ENCODE peak calls at places on chromosomes 2 and 18, in ten cellular contexts. M is NCI-H748 treated with DMSO at 0.1 percent for 48 hours; G is gastrocnemius medialis; Z is NCI-H2029 treated with DMSO at 0.1 percent for 48 hours; S is retina; H is T-helper 2 cell; W is SW 1271; V is Peyer's patch; I is amygdala; Q is effector memory CD8-positive, alpha-beta T cell. T is an unnamed sample.

GRCh38 chr2:3634631-3635091 is 23.3 kb upstream of the ALLC start:
- DNase-seq in M (no peak), G (no peak), Z (no peak), S (no peak), H (no peak), W (no peak), V (no peak), I (no peak), Q (no peak), T (no peak)

GRCh38 chr2:71154798-71155197 is 24.4 kb downstream of the MPHOSPH10 start:
- DNase-seq in M (no peak), G (no peak), Z (no peak), S (no peak), H (peak; percentile 55), W (no peak), V (no peak), I (no peak), Q (no peak), T (no peak)

GRCh38 chr18:13217971-13218375 is 587 bp upstream of the LDLRAD4 start:
- DNase-seq in M (no peak), G (no peak), Z (no peak), S (peak; percentile 79), H (no peak), W (no peak), V (no peak), I (no peak), Q (no peak), T (no peak)

GRCh38 chr2:108974674-108975073 is 14.3 kb downstream of the EDAR start:
- DNase-seq in M (no peak), G (no peak), Z (no peak), S (no peak), H (no peak), W (no peak), V (no peak), I (no peak), Q (no peak), T (no peak)

GRCh38 chr2:142037744-142038143 is 93.1 kb downstream of the LRP1B start:
- DNase-seq in M (no peak), G (no peak), Z (no peak), S (peak; percentile 37), H (no peak), W (no peak), V (no peak), I (no peak), Q (no peak), T (no peak)

GRCh38 chr2:231200805-231201474 is 2.5 kb downstream of the ARMC9 start:
- DNase-seq in M (no peak), G (no peak), Z (no peak), S (no peak), H (no peak), W (no peak), V (no peak), I (no peak), Q (no peak), T (no peak)

GRCh38 chr2:1698188-1698945 is 45.9 kb downstream of the PXDN start:
- DNase-seq in M (no peak), G (no peak), Z (no peak), S (no peak), H (no peak), W (no peak), V (no peak), I (no peak), Q (no peak), T (no peak)

GRCh38 chr2:237465515-237466227 is 21.4 kb upstream of the MLPH start:
- DNase-seq in M (no peak), G (no peak), Z (no peak), S (no peak), H (no peak), W (no peak), V (no peak), I (no peak), Q (no peak), T (no peak)

T was measured in memory B cell.